ENCODE peak calls at places on chromosomes 16 and 17, in nine cellular contexts. One of them, this sample, is unnamed.

GRCh38 chr17:39939588-39940419 is 12.3 kb downstream of the LRRC3C start:
- DNase-seq in fibroblast of lung: peak
- DNase-seq in neural progenitor cell: peak
- DNase-seq in BE2C: peak
- DNase-seq in lower lobe of right lung: no peak
- DNase-seq in HFF-Myc: peak
- DNase-seq in foreskin fibroblast: peak
- DNase-seq in Peyer's patch: peak
- DNase-seq in stomach: no peak
- DNase-seq in this sample: no peak

GRCh38 chr16:1960665-1961630 is 1.6 kb downstream of the NDUFB10 start:
- DNase-seq in fibroblast of lung: peak
- DNase-seq in neural progenitor cell: peak
- DNase-seq in BE2C: peak
- DNase-seq in lower lobe of right lung: peak
- DNase-seq in HFF-Myc: peak
- DNase-seq in foreskin fibroblast: peak
- DNase-seq in Peyer's patch: no peak
- DNase-seq in stomach: no peak
- DNase-seq in this sample: no peak

GRCh38 chr17:73600103-73600871 is 44.0 kb downstream of the SDK2 start:
- DNase-seq in fibroblast of lung: no peak
- DNase-seq in neural progenitor cell: no peak
- DNase-seq in BE2C: peak
- DNase-seq in lower lobe of right lung: no peak
- DNase-seq in HFF-Myc: peak
- DNase-seq in foreskin fibroblast: peak
- DNase-seq in Peyer's patch: no peak
- DNase-seq in stomach: no peak
- DNase-seq in this sample: no peak

GRCh38 chr16:14399397-14400284 is 230.4 kb downstream of the PARN start:
- DNase-seq in fibroblast of lung: peak
- DNase-seq in neural progenitor cell: peak
- DNase-seq in BE2C: peak
- DNase-seq in lower lobe of right lung: no peak
- DNase-seq in HFF-Myc: no peak
- DNase-seq in foreskin fibroblast: peak
- DNase-seq in Peyer's patch: no peak
- DNase-seq in stomach: no peak
- DNase-seq in this sample: peak

GRCh38 chr17:59357929-59358328 is 26.5 kb downstream of the YPEL2 start:
- DNase-seq in fibroblast of lung: no peak
- DNase-seq in neural progenitor cell: no peak
- DNase-seq in BE2C: no peak
- DNase-seq in lower lobe of right lung: no peak
- DNase-seq in HFF-Myc: no peak
- DNase-seq in foreskin fibroblast: peak
- DNase-seq in Peyer's patch: no peak
- DNase-seq in stomach: no peak
- DNase-seq in this sample: no peak

GRCh38 chr17:66098040-66098439 is 93.9 kb downstream of the CEP112 start:
- DNase-seq in fibroblast of lung: no peak
- DNase-seq in neural progenitor cell: no peak
- DNase-seq in BE2C: no peak
- DNase-seq in lower lobe of right lung: no peak
- DNase-seq in HFF-Myc: no peak
- DNase-seq in foreskin fibroblast: peak
- DNase-seq in Peyer's patch: no peak
- DNase-seq in stomach: no peak
- DNase-seq in this sample: no peak

GRCh38 chr16:80852261-80852872 is 48.0 kb upstream of the CDYL2 start:
- DNase-seq in fibroblast of lung: peak
- DNase-seq in neural progenitor cell: peak
- DNase-seq in BE2C: peak
- DNase-seq in lower lobe of right lung: no peak
- DNase-seq in HFF-Myc: no peak
- DNase-seq in foreskin fibroblast: peak
- DNase-seq in Peyer's patch: no peak
- DNase-seq in stomach: no peak
- DNase-seq in this sample: peak

GRCh38 chr16:58821886-58822285 is 87.8 kb upstream of the GOT2 start:
- DNase-seq in fibroblast of lung: no peak
- DNase-seq in neural progenitor cell: no peak
- DNase-seq in BE2C: no peak
- DNase-seq in lower lobe of right lung: no peak
- DNase-seq in HFF-Myc: no peak
- DNase-seq in foreskin fibroblast: no peak
- DNase-seq in Peyer's patch: no peak
- DNase-seq in stomach: no peak
- DNase-seq in this sample: no peak

GRCh38 chr16:19969284-19969683 is 84.6 kb upstream of the GPRC5B start:
- DNase-seq in fibroblast of lung: no peak
- DNase-seq in neural progenitor cell: no peak
- DNase-seq in BE2C: no peak
- DNase-seq in lower lobe of right lung: no peak
- DNase-seq in HFF-Myc: no peak
- DNase-seq in foreskin fibroblast: no peak
- DNase-seq in Peyer's patch: no peak
- DNase-seq in stomach: no peak
- DNase-seq in this sample: no peak

GRCh38 chr16:79128706-79129105 is 471.8 kb downstream of the MAF start:
- DNase-seq in fibroblast of lung: no peak
- DNase-seq in neural progenitor cell: no peak
- DNase-seq in BE2C: no peak
- DNase-seq in lower lobe of right lung: no peak
- DNase-seq in HFF-Myc: no peak
- DNase-seq in foreskin fibroblast: no peak
- DNase-seq in Peyer's patch: no peak
- DNase-seq in stomach: no peak
- DNase-seq in this sample: no peak
- TF ChIP-seq CTCF in fibroblast of lung: no peak
- TF ChIP-seq CTCF in neural progenitor cell: no peak
- TF ChIP-seq CTCF in BE2C: no peak
- TF ChIP-seq CTCF in lower lobe of right lung: no peak
- TF ChIP-seq CTCF in HFF-Myc: no peak
- TF ChIP-seq CTCF in foreskin fibroblast: no peak
- TF ChIP-seq CTCF in Peyer's patch: no peak
- TF ChIP-seq CTCF in stomach: no peak
- TF ChIP-seq CTCF in this sample: no peak

DNA sequence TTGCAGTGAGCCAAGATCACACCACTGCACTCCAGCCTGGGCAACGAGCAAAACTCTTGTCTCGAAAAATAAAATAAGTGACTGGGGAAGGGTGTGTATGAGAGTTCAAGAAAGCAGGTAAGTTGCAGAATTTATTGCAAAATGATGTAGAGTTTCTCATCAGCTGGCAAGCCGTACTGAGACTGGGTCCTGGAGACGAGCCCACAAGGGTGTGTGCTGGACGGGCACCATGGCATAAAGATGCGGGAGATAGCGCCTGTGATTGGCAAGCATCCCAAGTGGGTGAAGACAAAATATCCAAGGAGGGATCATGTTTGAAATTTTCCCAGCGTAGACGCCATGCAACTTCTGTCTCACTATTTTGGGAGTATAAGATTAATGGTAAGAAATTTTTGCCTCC is 59.4 kb downstream of the WNT3 start:
- DNase-seq in fibroblast of lung: no peak
- DNase-seq in neural progenitor cell: no peak
- DNase-seq in BE2C: no peak
- DNase-seq in lower lobe of right lung: no peak
- DNase-seq in HFF-Myc: no peak
- DNase-seq in foreskin fibroblast: no peak
- DNase-seq in Peyer's patch: no peak
- DNase-seq in stomach: peak
- DNase-seq in this sample: no peak
- H3K4me3 ChIP-seq in fibroblast of lung: no peak
- H3K4me3 ChIP-seq in neural progenitor cell: no peak
- H3K4me3 ChIP-seq in BE2C: no peak
- H3K4me3 ChIP-seq in lower lobe of right lung: no peak
- H3K4me3 ChIP-seq in HFF-Myc: no peak
- H3K4me3 ChIP-seq in foreskin fibroblast: no peak
- H3K4me3 ChIP-seq in Peyer's patch: no peak
- H3K4me3 ChIP-seq in stomach: no peak
- H3K4me3 ChIP-seq in this sample: no peak

GRCh38 chr16:61045931-61046330 is 990.3 kb downstream of the CDH8 start:
- DNase-seq in fibroblast of lung: no peak
- DNase-seq in neural progenitor cell: no peak
- DNase-seq in BE2C: no peak
- DNase-seq in lower lobe of right lung: no peak
- DNase-seq in HFF-Myc: no peak
- DNase-seq in foreskin fibroblast: no peak
- DNase-seq in Peyer's patch: no peak
- DNase-seq in stomach: no peak
- DNase-seq in this sample: no peak
- TF ChIP-seq CTCF in fibroblast of lung: no peak
- TF ChIP-seq CTCF in neural progenitor cell: no peak
- TF ChIP-seq CTCF in BE2C: no peak
- TF ChIP-seq CTCF in lower lobe of right lung: no peak
- TF ChIP-seq CTCF in HFF-Myc: no peak
- TF ChIP-seq CTCF in foreskin fibroblast: no peak
- TF ChIP-seq CTCF in Peyer's patch: no peak
- TF ChIP-seq CTCF in stomach: no peak
- TF ChIP-seq CTCF in this sample: no peak

DNA sequence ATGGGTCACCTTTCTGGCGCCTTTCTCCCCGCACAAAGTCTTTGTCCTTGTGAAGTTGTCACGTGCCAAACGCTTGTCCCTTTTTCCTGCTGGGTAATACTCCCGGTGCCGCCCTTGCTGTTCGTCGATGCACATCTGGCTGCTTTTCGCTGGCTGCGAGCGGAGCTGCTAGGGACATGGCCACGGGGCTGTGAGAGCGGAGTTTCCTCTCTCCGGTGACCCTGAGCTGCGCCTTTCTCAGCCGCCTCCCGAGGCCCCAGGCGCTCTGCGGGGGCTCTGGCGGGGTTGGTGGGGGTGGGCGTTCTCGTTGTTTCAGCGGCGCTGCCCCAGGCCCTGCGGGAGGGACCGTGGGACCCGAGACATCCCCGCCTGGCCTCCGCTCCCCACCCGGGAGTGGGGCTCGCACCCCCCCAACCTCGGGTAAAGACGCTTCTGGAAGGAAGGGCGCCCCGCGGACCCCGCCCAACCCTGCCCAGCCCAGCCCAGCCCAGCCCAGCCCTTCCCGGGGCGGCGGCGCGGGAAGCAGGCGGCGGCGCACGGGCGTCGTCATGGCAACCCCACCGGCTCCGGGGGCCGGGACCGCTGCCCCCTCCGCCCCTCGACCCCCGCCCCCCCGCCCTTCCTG is 12.2 kb downstream of the CHMP6 start:
- DNase-seq in fibroblast of lung: no peak
- DNase-seq in neural progenitor cell: peak
- DNase-seq in BE2C: no peak
- DNase-seq in lower lobe of right lung: peak
- DNase-seq in HFF-Myc: no peak
- DNase-seq in foreskin fibroblast: no peak
- DNase-seq in Peyer's patch: no peak
- DNase-seq in stomach: no peak
- DNase-seq in this sample: no peak
- H3K4me3 ChIP-seq in fibroblast of lung: peak
- H3K4me3 ChIP-seq in neural progenitor cell: peak
- H3K4me3 ChIP-seq in BE2C: no peak
- H3K4me3 ChIP-seq in lower lobe of right lung: peak
- H3K4me3 ChIP-seq in HFF-Myc: no peak
- H3K4me3 ChIP-seq in foreskin fibroblast: no peak
- H3K4me3 ChIP-seq in Peyer's patch: peak
- H3K4me3 ChIP-seq in stomach: peak
- H3K4me3 ChIP-seq in this sample: peak

This sample was measured in astrocyte of the cerebellum.